ENCODE peak calls at places on chromosomes 11 and 22, in six cellular contexts. R is naive thymus-derived CD4-positive, alpha-beta T cell; S is stomach; O is CD8-positive, alpha-beta T cell; P is transverse colon; W is cardiac muscle cell. J is an unnamed sample. For H3K27me3, the result is how much of the 10 kb centered on the place peaks cover.

GRCh38 chr22:47092896-47093311 is 330.5 kb downstream of the TBC1D22A start:
- DNase-seq in S (no peak), W (peak), P (no peak), O (no peak), R (no peak), J (no peak)

GRCh38 chr11:129815596-129816461 is at the start of gene TMEM45B:
- DNase-seq in R (peak), P (peak), O (peak), W (peak), S (peak), J (no peak)

GRCh38 chr22:46672731-46673130 is 52.5 kb downstream of the GRAMD4 start:
- DNase-seq in W (no peak), O (no peak), P (peak), S (no peak), R (no peak), J (no peak)

GRCh38 chr11:119491753-119492455 is 68.9 kb upstream of the THY1 start:
- DNase-seq in P (no peak), S (no peak), O (no peak), R (no peak), W (peak), J (no peak)

GRCh38 chr11:35990170-35990569 is 46.3 kb downstream of the LDLRAD3 start:
- DNase-seq in S (no peak), P (no peak), W (no peak), R (no peak), O (no peak), J (no peak)

GRCh38 chr11:8905528-8906165 is 5.3 kb upstream of the AKIP1 start:
- DNase-seq in W (peak), O (no peak), P (no peak), R (no peak), S (no peak), J (no peak)

GRCh38 chr11:68835328-68835727 is 6.4 kb downstream of the CPT1A start:
- DNase-seq in O (no peak), W (no peak), R (no peak), S (no peak), P (no peak), J (no peak)

GRCh38 chr11:119175493-119176077 is 7.1 kb downstream of the NLRX1 start:
- DNase-seq in R (no peak), P (no peak), W (peak), O (no peak), S (no peak), J (no peak)

GRCh38 chr11:61111786-61112517 is 9.7 kb downstream of the CD5 start:
- DNase-seq in W (no peak), R (peak), P (no peak), S (no peak), O (peak), J (no peak)

GRCh38 chr11:47340980-47341775 is 11.3 kb downstream of the MYBPC3 start:
- DNase-seq in R (no peak), W (no peak), O (no peak), P (no peak), S (no peak), J (no peak)

GRCh38 chr11:16117989-16118810 is 238.1 kb downstream of the SOX6 start:
- DNase-seq in R (no peak), O (no peak), S (no peak), P (no peak), W (no peak), J (no peak)

GRCh38 chr22:40529817-40530216 is 106.7 kb downstream of the MRTFA start:
- DNase-seq in O (no peak), W (no peak), S (no peak), R (no peak), P (no peak), J (no peak)
- H3K27me3 ChIP-seq in O (under half), W (under half), S (under half), R (under half), P (under half), J (under half)

DNA sequence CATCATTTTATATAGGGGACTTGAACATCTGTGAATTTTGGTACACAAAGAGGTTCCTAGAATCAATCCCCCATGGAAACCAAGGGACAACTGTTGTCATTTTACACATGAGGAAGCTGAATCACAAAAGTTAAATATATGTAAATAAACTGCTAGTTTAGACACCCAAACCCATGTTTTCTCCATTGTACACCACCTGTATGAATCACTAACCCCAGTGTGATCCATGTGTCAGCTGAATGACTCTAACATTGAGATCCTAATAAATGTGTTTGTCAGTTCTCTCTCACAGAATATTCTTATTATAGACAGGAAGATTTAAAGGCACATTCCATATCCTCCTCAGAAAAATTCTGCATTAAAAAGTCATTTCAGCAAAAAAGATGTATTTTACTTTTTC is 83.3 kb downstream of the ATG16L2 start:
- DNase-seq in P (no peak), R (no peak), O (no peak), W (no peak), S (no peak), J (no peak)
- H3K27ac ChIP-seq in P (no peak), R (no peak), O (no peak), W (no peak), S (no peak), J (no peak)

GRCh38 chr22:22712666-22713365 is 68.4 kb downstream of the GGTLC2 start:
- DNase-seq in P (no peak), S (no peak), W (no peak), R (no peak), O (no peak), J (no peak)

GRCh38 chr22:22713416-22713815 is 69.0 kb downstream of the GGTLC2 start:
- DNase-seq in W (no peak), S (no peak), R (no peak), P (no peak), O (no peak), J (no peak)

GRCh38 chr22:22712092-22712658 is 67.8 kb downstream of the GGTLC2 start:
- DNase-seq in O (no peak), S (no peak), P (peak), R (no peak), W (no peak), J (no peak)

GRCh38 chr22:22716136-22716535 is 71.7 kb downstream of the GGTLC2 start:
- DNase-seq in R (no peak), O (no peak), P (no peak), S (no peak), W (no peak), J (no peak)

DNA sequence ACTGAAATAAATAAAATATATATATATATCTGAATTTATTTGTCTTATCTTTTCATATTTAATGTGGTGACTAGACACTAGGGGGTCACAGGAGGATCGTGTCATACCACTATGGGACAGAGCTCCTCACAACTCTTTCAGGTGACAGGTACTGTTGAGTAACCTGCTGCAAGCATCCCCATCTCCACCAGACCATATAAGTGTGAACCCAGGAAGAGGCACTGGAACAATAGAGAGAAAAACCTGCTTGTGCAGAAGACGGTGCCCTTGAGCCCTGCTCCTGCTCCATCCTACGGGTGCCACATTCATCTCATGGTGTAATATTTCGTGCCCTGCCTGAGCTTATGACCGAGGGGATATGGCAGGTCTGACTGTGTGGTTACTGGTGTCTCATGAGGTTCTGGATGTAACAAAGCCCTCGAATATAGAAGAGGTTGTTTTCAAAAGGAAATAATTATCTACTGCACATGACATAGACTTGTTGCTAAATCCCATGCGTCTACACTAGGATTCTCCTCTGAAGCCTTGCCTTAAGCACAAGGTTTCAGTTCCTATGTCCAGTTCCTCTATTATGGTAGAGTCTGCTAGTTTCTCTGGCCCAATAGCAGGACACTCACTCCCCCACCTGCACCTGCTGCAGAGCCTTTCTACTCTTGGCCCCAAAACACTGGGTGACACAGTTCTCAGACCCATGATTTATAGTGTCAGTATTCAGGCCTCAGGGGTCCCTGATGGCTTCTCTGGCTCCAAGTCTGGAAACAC is 70.4 kb downstream of the GGTLC2 start:
- DNase-seq in S (no peak), O (no peak), P (peak), R (no peak), W (no peak), J (no peak)
- H3K27me3 ChIP-seq in S (under half), O (under half), P (under half), R (under half), W (under half), J (under half)

DNA sequence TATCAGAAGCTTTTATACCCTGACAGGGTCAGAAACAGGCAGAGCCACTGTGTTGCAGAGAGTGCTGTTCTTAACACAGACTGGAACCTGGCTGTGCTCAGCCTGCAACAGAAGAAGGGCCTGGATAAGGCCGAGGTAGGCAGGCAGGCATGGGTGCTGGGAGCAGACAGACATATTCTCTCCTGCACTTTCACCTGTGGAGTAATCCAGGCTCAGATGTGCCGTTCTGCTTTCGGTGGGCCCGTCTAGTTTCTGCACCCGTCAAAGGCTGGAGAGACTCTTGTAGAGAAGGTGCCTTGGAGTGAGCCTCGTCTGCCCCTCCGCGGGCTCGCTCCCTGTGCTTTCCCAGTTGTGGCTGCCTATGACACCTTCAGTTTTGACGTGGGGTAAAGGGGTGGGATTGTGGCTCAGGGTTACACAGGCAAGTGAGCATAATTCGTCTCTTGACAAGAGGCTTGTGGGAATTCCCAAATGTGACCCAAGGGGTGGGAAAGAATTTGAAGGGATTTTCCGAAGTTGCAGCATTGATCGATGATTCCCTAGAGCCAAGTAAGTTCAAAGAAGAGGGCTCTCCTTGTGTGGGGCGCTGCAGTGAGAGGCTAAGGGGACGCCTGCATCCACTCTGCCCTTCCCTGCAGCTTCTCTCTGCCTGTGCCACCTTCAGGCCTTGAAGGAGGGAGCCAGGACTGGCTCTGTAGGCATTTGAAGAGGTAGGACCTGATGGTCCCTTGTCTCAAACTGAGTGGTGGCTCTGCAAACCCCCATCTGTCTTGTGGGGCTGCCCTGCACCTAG is 16.2 kb upstream of the ST3GAL4 start:
- DNase-seq in S (no peak), W (no peak), O (no peak), P (no peak), R (no peak), J (no peak)
- H3K27ac ChIP-seq in S (peak), W (no peak), O (no peak), P (peak), R (no peak), J (peak)

J was measured in adrenal gland.